ENCODE peak calls at places on chromosomes 12 and 14, in five cellular contexts. N is stomach, H is psoas muscle, E is cardiac muscle cell, P is astrocyte. K is an unnamed sample. For H3K27me3, the result is how much of the 10 kb centered on the place peaks cover.

GRCh38 chr12:28824193-28824846 is 324.8 kb upstream of the FAR2 start:
- DNase-seq in N (no peak), H (no peak), E (no peak), P (no peak), K (no peak)

GRCh38 chr12:4432878-4433820 is 12.5 kb downstream of the FGF6 start:
- DNase-seq in N (no peak), H (peak), E (no peak), P (no peak), K (no peak)

GRCh38 chr12:9001233-9001632 is 11.9 kb downstream of the KLRG1 start:
- DNase-seq in N (no peak), H (no peak), E (no peak), P (no peak), K (no peak)

GRCh38 chr12:96862326-96862725 is 44.7 kb upstream of the NEDD1 start:
- DNase-seq in N (no peak), H (no peak), E (no peak), P (no peak), K (no peak)

GRCh38 chr12:121603581-121603980 is 22.7 kb upstream of the ORAI1 start:
- DNase-seq in N (no peak), H (no peak), E (no peak), P (no peak), K (no peak)

GRCh38 chr14:105108516-105108864 is 43.3 kb upstream of the GPR132 start:
- DNase-seq in N (no peak), H (no peak), E (no peak), P (no peak), K (no peak)

GRCh38 chr12:68350753-68351152 is 18.6 kb upstream of the MDM1 start:
- DNase-seq in N (no peak), H (no peak), E (peak), P (peak), K (no peak)

GRCh38 chr14:30906752-30907658 is 32.6 kb downstream of the COCH start:
- DNase-seq in N (no peak), H (no peak), E (peak), P (no peak), K (no peak)

GRCh38 chr14:38623661-38624060 is 367.8 kb upstream of the CLEC14A start:
- DNase-seq in N (no peak), H (no peak), E (no peak), P (no peak), K (no peak)

GRCh38 chr14:61713724-61714437 is 18.6 kb downstream of the HIF1A start:
- DNase-seq in N (no peak), H (no peak), E (no peak), P (no peak), K (no peak)

GRCh38 chr12:3117628-3118027 is 40.4 kb downstream of the TSPAN9 start:
- DNase-seq in N (no peak), H (no peak), E (peak), P (peak), K (no peak)

GRCh38 chr14:98599082-98599481 is 672.9 kb downstream of the BCL11B start:
- DNase-seq in N (no peak), H (no peak), E (no peak), P (no peak), K (no peak)

GRCh38 chr14:58717821-58718220 is 80.1 kb downstream of the DACT1 start:
- DNase-seq in N (no peak), H (no peak), E (no peak), P (peak), K (no peak)

GRCh38 chr12:52127683-52128450 is 48.4 kb downstream of the SMIM41 start:
- DNase-seq in N (no peak), H (no peak), E (no peak), P (no peak), K (no peak)

GRCh38 chr14:20697273-20698017 is 8.9 kb downstream of the ANG start:
- DNase-seq in N (peak), H (peak), E (peak), P (peak), K (peak)

GRCh38 chr12:75208851-75209781 is 523 bp downstream of the KCNC2 start:
- DNase-seq in N (no peak), H (peak), E (peak), P (peak), K (no peak)

GRCh38 chr14:99755629-99756603 is 37.3 kb upstream of the EML1 start:
- DNase-seq in N (peak), H (peak), E (peak), P (peak), K (peak)

GRCh38 chr12:31440586-31440985 is 114.6 kb upstream of the SINHCAF start:
- DNase-seq in N (no peak), H (no peak), E (no peak), P (no peak), K (no peak)

GRCh38 chr14:68518910-68519686 is 273.8 kb downstream of the ZFP36L1 start:
- DNase-seq in N (no peak), H (no peak), E (peak), P (no peak), K (no peak)

GRCh38 chr14:106094654-106095189 is 568.3 kb downstream of the TMEM121 start:
- DNase-seq in N (peak), H (no peak), E (no peak), P (no peak), K (no peak)

GRCh38 chr12:52259850-52260249 is 14.6 kb upstream of the KRT86 start:
- DNase-seq in N (no peak), H (no peak), E (no peak), P (no peak), K (peak)

GRCh38 chr14:66009104-66009503 is 477.1 kb upstream of the CCDC196 start:
- DNase-seq in N (no peak), H (no peak), E (peak), P (peak), K (no peak)

GRCh38 chr14:90658541-90658967 is 157.7 kb downstream of the TTC7B start:
- DNase-seq in N (no peak), H (no peak), E (peak), P (peak), K (no peak)

GRCh38 chr12:34218193-34219045 is 196.1 kb downstream of the ALG10 start:
- DNase-seq in N (peak), H (peak), E (peak), P (peak), K (peak)

GRCh38 chr14:57389646-57390036 is 745 bp upstream of the NAA30 start:
- DNase-seq in N (no peak), H (no peak), E (no peak), P (no peak), K (no peak)

GRCh38 chr12:33721561-33721960 is 281.9 kb upstream of the SYT10 start:
- DNase-seq in N (no peak), H (no peak), E (no peak), P (no peak), K (no peak)

GRCh38 chr12:11545438-11546330 is 103.8 kb upstream of the ETV6 start:
- DNase-seq in N (no peak), H (no peak), E (peak), P (no peak), K (no peak)

GRCh38 chr12:6327591-6328041 is 14.3 kb downstream of the TNFRSF1A start:
- DNase-seq in N (no peak), H (peak), E (no peak), P (no peak), K (no peak)

GRCh38 chr12:92065018-92065499 is 80.6 kb downstream of the BTG1 start:
- DNase-seq in N (peak), H (no peak), E (no peak), P (peak), K (no peak)

GRCh38 chr12:72063073-72063472 is 124.4 kb downstream of the TPH2 start:
- DNase-seq in N (no peak), H (no peak), E (no peak), P (no peak), K (no peak)

GRCh38 chr14:53409289-53409688 is 256.2 kb upstream of the DDHD1 start:
- DNase-seq in N (no peak), H (no peak), E (no peak), P (no peak), K (no peak)

GRCh38 chr14:34354556-34354955 is 107.5 kb downstream of the SPTSSA start:
- DNase-seq in N (no peak), H (no peak), E (no peak), P (peak), K (no peak)

GRCh38 chr12:72632286-72632685 is 360.1 kb downstream of the TRHDE start:
- DNase-seq in N (no peak), H (no peak), E (no peak), P (peak), K (no peak)

GRCh38 chr12:38771871-38772270 is 133.5 kb downstream of the CPNE8 start:
- DNase-seq in N (no peak), H (no peak), E (peak), P (no peak), K (no peak)

GRCh38 chr12:52438305-52439301 is 4.4 kb upstream of the KRT75 start:
- DNase-seq in N (no peak), H (no peak), E (no peak), P (no peak), K (no peak)

GRCh38 chr12:43981726-43982125 is 145.8 kb downstream of the TMEM117 start:
- DNase-seq in N (no peak), H (no peak), E (no peak), P (no peak), K (no peak)

GRCh38 chr12:107917912-107918800 is 143.7 kb downstream of the ASCL4 start:
- DNase-seq in N (no peak), H (no peak), E (peak), P (peak), K (no peak)

GRCh38 chr12:30201301-30202160 is 417.8 kb upstream of the TMTC1 start:
- DNase-seq in N (peak), H (no peak), E (peak), P (no peak), K (no peak)
- TF ChIP-seq CTCF in N (no peak), H (no peak), E (peak), P (no peak), K (no peak)

GRCh38 chr14:93079321-93079720 is 36.4 kb downstream of the ITPK1 start:
- DNase-seq in N (no peak), H (no peak), E (no peak), P (no peak), K (no peak)

GRCh38 chr14:93078830-93079229 is 36.9 kb downstream of the ITPK1 start:
- DNase-seq in N (no peak), H (no peak), E (peak), P (peak), K (no peak)

GRCh38 chr14:93081875-93082570 is 33.7 kb downstream of the ITPK1 start:
- DNase-seq in N (no peak), H (no peak), E (no peak), P (no peak), K (no peak)

GRCh38 chr14:93082576-93083001 is 33.1 kb downstream of the ITPK1 start:
- DNase-seq in N (no peak), H (no peak), E (no peak), P (no peak), K (no peak)

DNA sequence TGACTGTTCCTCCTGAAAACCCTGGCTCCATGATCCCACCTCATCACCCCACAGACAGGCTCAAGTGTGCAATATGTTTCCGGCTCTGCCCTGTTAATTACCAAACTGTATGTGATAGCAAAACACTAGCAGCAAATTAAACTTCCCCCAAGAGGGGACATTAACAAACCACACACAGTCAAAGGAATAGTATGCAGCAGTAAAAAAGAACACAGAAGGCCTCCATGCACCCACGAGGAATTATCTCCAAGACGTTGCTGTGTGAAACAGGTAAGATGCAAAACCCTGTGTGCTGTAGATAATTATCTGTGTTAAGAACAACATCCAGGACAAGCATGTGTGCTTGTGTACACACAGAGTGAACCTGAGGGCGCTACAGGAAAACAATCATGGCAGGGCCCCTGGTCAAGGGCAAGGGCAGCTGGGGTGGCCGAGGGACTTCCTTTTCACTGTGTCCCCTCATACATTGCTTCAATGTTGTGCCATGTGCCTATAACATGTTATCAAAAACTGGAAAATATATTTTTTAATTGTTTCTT is 35.8 kb downstream of the ITPK1 start:
- DNase-seq in N (no peak), H (no peak), E (no peak), P (no peak), K (no peak)
- H3K27me3 ChIP-seq in N (under half), H (under half), E (under half), P (under half), K (under half)

GRCh38 chr12:76694369-76694768 is 69.5 kb upstream of the ZDHHC17 start:
- DNase-seq in N (no peak), H (peak), E (no peak), P (no peak), K (no peak)

GRCh38 chr12:76698316-76698715 is 65.6 kb upstream of the ZDHHC17 start:
- DNase-seq in N (no peak), H (no peak), E (no peak), P (no peak), K (no peak)

GRCh38 chr12:76698966-76699365 is 64.9 kb upstream of the ZDHHC17 start:
- DNase-seq in N (no peak), H (no peak), E (no peak), P (no peak), K (no peak)

GRCh38 chr12:76696186-76696585 is 67.7 kb upstream of the ZDHHC17 start:
- DNase-seq in N (no peak), H (no peak), E (no peak), P (no peak), K (no peak)

DNA sequence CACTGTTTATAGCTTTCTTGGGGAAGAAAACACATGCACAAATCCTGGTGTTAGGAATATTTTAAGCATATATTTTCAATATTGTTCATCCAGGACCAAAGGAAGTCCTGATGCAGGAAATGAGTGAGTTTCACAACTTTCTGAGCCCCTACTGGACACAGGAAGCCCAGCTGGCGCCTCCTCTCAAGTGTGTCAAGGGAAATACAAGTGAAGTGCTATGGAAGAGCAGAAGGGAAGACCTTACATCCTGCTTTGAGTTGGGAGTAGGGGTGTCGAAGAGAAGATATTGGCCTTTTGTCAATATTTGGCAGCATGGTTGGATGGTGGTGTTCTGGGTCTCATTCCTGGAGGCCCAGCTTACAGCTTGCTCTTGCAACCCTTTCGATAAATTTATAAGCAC is 66.1 kb upstream of the ZDHHC17 start:
- DNase-seq in N (no peak), H (no peak), E (peak), P (no peak), K (no peak)
- TF ChIP-seq CTCF in N (no peak), H (no peak), E (no peak), P (no peak), K (no peak)

GRCh38 chr12:114134922-114135321 is 168.8 kb upstream of the RBM19 start:
- DNase-seq in N (no peak), H (no peak), E (no peak), P (no peak), K (no peak)
- H3K27me3 ChIP-seq in N (under half), H (under half), E (under half), P (under half), K (under half)

GRCh38 chr12:113222730-113223531 is 1.7 kb downstream of the TPCN1 start:
- DNase-seq in N (peak), H (peak), E (peak), P (peak), K (no peak)
- TF ChIP-seq CTCF in N (no peak), H (no peak), E (no peak), P (no peak), K (no peak)

DNA sequence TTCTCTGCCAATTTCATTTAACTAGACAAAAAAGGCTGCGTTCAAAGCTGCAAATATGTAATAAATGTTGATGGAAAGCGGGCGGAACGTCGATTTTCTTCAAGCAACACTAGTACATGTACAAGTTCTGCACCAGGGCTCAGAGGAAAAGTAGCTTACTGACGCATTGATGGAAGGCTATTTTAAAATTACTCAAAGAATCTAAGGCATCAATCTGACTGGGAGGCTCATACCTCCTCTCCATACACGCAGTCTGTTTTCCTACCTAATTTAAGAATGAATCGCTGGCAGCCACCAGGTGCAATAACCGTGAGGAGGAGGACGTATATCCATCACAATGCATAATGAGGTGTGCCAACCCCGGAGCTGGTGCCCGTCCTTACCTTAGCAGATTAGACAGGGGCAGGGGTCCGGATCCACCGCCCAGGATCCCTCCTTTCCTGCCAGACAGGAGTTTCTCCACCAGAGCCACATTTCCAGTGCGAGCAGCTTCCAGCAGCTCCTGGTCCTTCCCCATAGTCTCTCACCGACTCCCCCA is 946 bp downstream of the ANKS1B start:
- DNase-seq in N (no peak), H (no peak), E (no peak), P (no peak), K (no peak)
- H3K27me3 ChIP-seq in N (under half), H (under half), E (half or more), P (under half), K (under half)

DNA sequence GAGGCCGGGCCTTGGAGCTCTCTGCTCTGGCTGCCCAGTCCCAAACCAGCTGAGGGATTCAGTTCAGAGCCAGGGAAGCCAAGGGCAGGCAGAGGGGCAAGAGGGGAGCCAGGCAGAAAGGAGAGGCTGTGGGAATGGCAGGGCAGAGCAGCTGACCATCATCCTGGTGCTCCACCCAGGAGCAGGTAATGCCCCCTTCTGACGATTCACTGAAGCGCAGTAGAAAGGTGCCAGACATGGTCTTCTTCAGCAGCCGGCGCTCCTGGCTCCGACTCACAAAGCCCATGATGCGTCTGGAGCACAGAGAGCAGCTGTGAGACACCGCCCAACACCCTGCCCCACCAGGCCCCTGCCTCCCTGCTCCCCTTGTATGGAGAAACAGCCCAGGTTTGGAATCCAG is 8.0 kb downstream of the IL23A start:
- DNase-seq in N (no peak), H (no peak), E (no peak), P (no peak), K (no peak)
- TF ChIP-seq CTCF in N (no peak), H (no peak), E (no peak), P (no peak), K (no peak)

DNA sequence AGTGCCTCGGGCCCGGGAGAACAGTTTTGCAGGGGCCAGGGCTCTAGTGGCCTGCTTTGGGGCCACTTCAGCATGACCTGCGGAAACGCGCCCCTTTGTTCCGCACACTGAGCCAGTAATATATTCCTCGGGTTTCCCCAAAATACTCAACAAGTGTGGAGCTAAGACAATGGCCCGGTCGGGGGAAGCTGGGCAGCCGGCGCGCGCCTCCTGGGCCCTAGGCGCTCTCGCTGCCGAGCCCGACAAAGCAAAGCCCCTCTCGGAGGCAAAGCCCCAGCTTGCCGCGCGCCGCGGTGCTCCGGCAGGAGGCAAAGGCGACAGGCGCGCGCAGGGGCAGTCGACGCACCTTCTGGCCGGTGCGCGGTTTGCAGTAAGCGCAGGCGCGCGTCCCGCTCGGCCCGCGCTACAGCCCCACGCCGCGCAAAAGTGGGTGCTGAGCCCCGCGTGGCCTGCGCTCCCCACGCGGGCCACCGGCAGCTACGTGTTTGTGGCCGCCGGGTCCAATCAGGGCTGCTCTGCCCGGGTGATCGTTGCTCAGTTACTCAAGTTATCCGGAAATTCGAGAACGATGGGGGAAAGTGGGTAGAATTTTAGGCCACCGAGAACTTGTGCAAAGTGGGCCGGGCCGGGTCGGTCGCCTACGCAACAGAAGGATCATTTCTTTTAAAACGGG is 3.2 kb downstream of the RFX4 start:
- DNase-seq in N (no peak), H (no peak), E (no peak), P (no peak), K (no peak)
- H3K27me3 ChIP-seq in N (half or more), H (half or more), E (half or more), P (half or more), K (half or more)

GRCh38 chr12:60977966-60978365 is 1282.2 kb upstream of the USP15 start:
- DNase-seq in N (no peak), H (no peak), E (no peak), P (no peak), K (no peak)
- TF ChIP-seq CTCF in N (no peak), H (no peak), E (no peak), P (no peak), K (no peak)